ENCODE peak calls at places on chromosomes 1 and 21, in five cellular contexts. L is HFFc6, V is midbrain, X is heart right ventricle, B is SHP77. J is an unnamed sample.

GRCh38 chr1:116485976-116486375 is 84.8 kb downstream of the CD58 start:
- DNase-seq in X (no peak), L (no peak), V (no peak), B (no peak), J (no peak)

GRCh38 chr1:234980657-234981396 is 147.8 kb downstream of the TOMM20 start:
- DNase-seq in V (peak; percentile 31), X (peak; percentile 74), L (peak; percentile 94), B (no peak), J (no peak)

GRCh38 chr1:112618114-112618720 is 724 bp downstream of the ST7L start:
- DNase-seq in L (no peak), B (no peak), V (peak; percentile 47), X (no peak), J (no peak)

GRCh38 chr1:204384636-204385354 is 25.1 kb upstream of the PLEKHA6 start:
- DNase-seq in L (peak; percentile 48), V (peak; percentile 47), B (no peak), X (peak; percentile 31), J (no peak)

GRCh38 chr21:27425172-27425571 is 458.3 kb upstream of the ADAMTS5 start:
- DNase-seq in L (no peak), X (no peak), B (no peak), V (no peak), J (no peak)

GRCh38 chr1:18069903-18070302 is 37.7 kb upstream of the IGSF21 start:
- DNase-seq in B (no peak), L (no peak), X (no peak), V (no peak), J (no peak)

GRCh38 chr1:154520333-154520732 is 18.1 kb upstream of the SHE start:
- DNase-seq in L (no peak), B (no peak), V (no peak), X (no peak), J (no peak)

GRCh38 chr1:53556657-53557227 is 97.5 kb downstream of the DMRTB1 start:
- DNase-seq in V (no peak), L (no peak), B (no peak), X (no peak), J (no peak)

GRCh38 chr1:30012455-30013440 is 710.6 kb downstream of the MATN1 start:
- DNase-seq in B (no peak), V (no peak), X (no peak), L (no peak), J (no peak)

GRCh38 chr1:179016694-179017382 is 8.9 kb upstream of the FAM20B start:
- DNase-seq in L (peak; percentile 89), V (peak; percentile 76), X (peak; percentile 83), B (peak; percentile 13), J (no peak)

GRCh38 chr1:83942914-83943313 is 56.0 kb downstream of the TTLL7 start:
- DNase-seq in X (no peak), V (no peak), L (peak; percentile 20), B (no peak), J (no peak)

GRCh38 chr1:159584536-159584935 is 3.1 kb upstream of the APCS start:
- DNase-seq in V (no peak), L (no peak), B (no peak), X (no peak), J (no peak)